ENCODE peak calls at places on chromosomes 1 and 21, in seven cellular contexts. T is AG10803, X is G401, R is NB4, Q is H54, I is GM04504, D is neuronal stem cell. G is an unnamed sample.

GRCh38 chr1:16087733-16088132 is 14.3 kb upstream of the FAM131C start:
- DNase-seq in T (no peak), X (no peak), R (no peak), Q (no peak), I (no peak), D (no peak), G (no peak)

GRCh38 chr1:109827466-109827865 is 63.7 kb upstream of the EPS8L3 start:
- DNase-seq in T (peak; percentile 41), X (no peak), R (no peak), Q (no peak), I (no peak), D (no peak), G (no peak)

GRCh38 chr1:230977781-230978490 is 725 bp downstream of the TTC13 start:
- DNase-seq in T (no peak), X (peak; percentile 33), R (peak; percentile 50), Q (peak; percentile 19), I (no peak), D (peak; percentile 26), G (no peak)

GRCh38 chr1:151992345-151993083 is 1.1 kb downstream of the S100A10 start:
- DNase-seq in T (peak; percentile 94), X (no peak), R (peak; percentile 90), Q (no peak), I (peak; percentile 94), D (no peak), G (peak; percentile 99)

GRCh38 chr21:38388219-38388618 is 110.1 kb downstream of the ERG start:
- DNase-seq in T (peak; percentile 26), X (no peak), R (no peak), Q (no peak), I (no peak), D (no peak), G (no peak)

GRCh38 chr1:57947471-57947870 is 523.6 kb upstream of the DAB1 start:
- DNase-seq in T (no peak), X (no peak), R (no peak), Q (no peak), I (no peak), D (no peak), G (no peak)

GRCh38 chr1:64745181-64745985 is 508 bp downstream of the RAVER2 start:
- DNase-seq in T (peak; percentile 40), X (no peak), R (peak; percentile 71), Q (peak; percentile 38), I (no peak), D (peak; percentile 33), G (no peak)

GRCh38 chr1:98468111-98468717 is 193.3 kb upstream of the SNX7 start:
- DNase-seq in T (peak; percentile 65), X (peak; percentile 6), R (peak; percentile 64), Q (peak; percentile 3), I (peak; percentile 19), D (peak; percentile 32), G (peak; percentile 42)

GRCh38 chr21:26377111-26377694 is 195.9 kb downstream of the CYYR1 start:
- DNase-seq in T (no peak), X (no peak), R (no peak), Q (no peak), I (no peak), D (no peak), G (no peak)

GRCh38 chr1:208988811-208989222 is 594.7 kb upstream of the CAMK1G start:
- DNase-seq in T (peak; percentile 58), X (no peak), R (peak; percentile 72), Q (peak; percentile 32), I (peak; percentile 42), D (no peak), G (no peak)

GRCh38 chr1:201255470-201256362 is 27.6 kb upstream of the PKP1 start:
- DNase-seq in T (no peak), X (no peak), R (no peak), Q (no peak), I (no peak), D (no peak), G (no peak)

GRCh38 chr1:225896937-225897549 is 8.1 kb upstream of the LEFTY1 start:
- DNase-seq in T (no peak), X (no peak), R (no peak), Q (peak; percentile 63), I (no peak), D (no peak), G (no peak)

GRCh38 chr1:32142446-32143301 is 34.8 kb downstream of the KPNA6 start:
- DNase-seq in T (peak; percentile 95), X (peak; percentile 34), R (no peak), Q (peak; percentile 35), I (peak; percentile 85), D (no peak), G (peak; percentile 28)

GRCh38 chr1:183674339-183674738 is 21.2 kb upstream of the APOBEC4 start:
- DNase-seq in T (peak; percentile 56), X (no peak), R (no peak), Q (no peak), I (peak; percentile 28), D (no peak), G (no peak)

GRCh38 chr1:201528631-201529260 is 10.2 kb upstream of the NAV1 start:
- DNase-seq in T (peak; percentile 53), X (no peak), R (no peak), Q (no peak), I (no peak), D (no peak), G (no peak)

GRCh38 chr1:180934563-180934962 is 21.9 kb downstream of the KIAA1614 start:
- DNase-seq in T (no peak), X (no peak), R (no peak), Q (no peak), I (no peak), D (no peak), G (no peak)

GRCh38 chr1:117017648-117018047 is 16.1 kb downstream of the CD101 start:
- DNase-seq in T (no peak), X (no peak), R (no peak), Q (no peak), I (no peak), D (no peak), G (no peak)

GRCh38 chr21:27110956-27111355 is 144.1 kb upstream of the ADAMTS5 start:
- DNase-seq in T (no peak), X (no peak), R (no peak), Q (no peak), I (no peak), D (no peak), G (no peak)

GRCh38 chr1:22808186-22808845 is 97.7 kb downstream of the EPHB2 start:
- DNase-seq in T (peak; percentile 88), X (no peak), R (no peak), Q (no peak), I (peak; percentile 65), D (no peak), G (no peak)

GRCh38 chr1:67347688-67348472 is 40.2 kb downstream of the IL12RB2 start:
- DNase-seq in T (peak; percentile 66), X (peak; percentile 53), R (peak; percentile 49), Q (peak; percentile 46), I (no peak), D (peak; percentile 45), G (peak; percentile 33)

GRCh38 chr1:32501865-32502264 is 37.0 kb downstream of the ZBTB8B start:
- DNase-seq in T (no peak), X (no peak), R (no peak), Q (no peak), I (no peak), D (no peak), G (no peak)

GRCh38 chr1:235022341-235023196 is 106.1 kb downstream of the TOMM20 start:
- DNase-seq in T (no peak), X (no peak), R (no peak), Q (no peak), I (no peak), D (no peak), G (no peak)

GRCh38 chr1:77030401-77031100 is 163.3 kb downstream of the ST6GALNAC5 start:
- DNase-seq in T (no peak), X (no peak), R (no peak), Q (no peak), I (no peak), D (no peak), G (no peak)

GRCh38 chr1:21550097-21550496 is 40.9 kb downstream of the ALPL start:
- DNase-seq in T (peak; percentile 37), X (no peak), R (peak; percentile 53), Q (no peak), I (no peak), D (no peak), G (no peak)

GRCh38 chr1:169595764-169596711 is 9.8 kb upstream of the F5 start:
- DNase-seq in T (peak; percentile 12), X (no peak), R (peak; percentile 35), Q (no peak), I (no peak), D (peak; percentile 15), G (no peak)

GRCh38 chr1:210792250-210792649 is 341.7 kb downstream of the KCNH1 start:
- DNase-seq in T (no peak), X (no peak), R (no peak), Q (no peak), I (no peak), D (no peak), G (no peak)

GRCh38 chr1:152495066-152495675 is 15.4 kb upstream of the LCE5A start:
- DNase-seq in T (peak; percentile 23), X (no peak), R (peak; percentile 66), Q (no peak), I (no peak), D (no peak), G (no peak)

GRCh38 chr21:39232926-39233325 is 49.7 kb upstream of the PSMG1 start:
- DNase-seq in T (no peak), X (no peak), R (peak; percentile 2), Q (no peak), I (peak; percentile 1), D (no peak), G (no peak)

GRCh38 chr1:60280256-60280655 is 206.7 kb upstream of the C1orf87 start:
- DNase-seq in T (peak; percentile 74), X (peak; percentile 2), R (no peak), Q (no peak), I (no peak), D (no peak), G (no peak)

G was measured in Panc1.